ENCODE peak calls at places on chromosomes 6 and 20, in six cellular contexts. E is IMR-90, I is brain microvascular endothelial cell, R is OCI-LY7, O is fibroblast of lung, V is hepatocyte. K is an unnamed sample.

GRCh38 chr6:2973656-2974055 is 2.3 kb upstream of the SERPINB6 start:
- DNase-seq in E (no peak), V (no peak), O (no peak), I (no peak), R (no peak), K (no peak)

GRCh38 chr6:108800510-108800909 is 47.7 kb upstream of the ARMC2 start:
- DNase-seq in I (no peak), E (peak), O (peak), V (no peak), R (no peak), K (no peak)

GRCh38 chr6:113855500-113856010 is 1.6 kb upstream of the MARCKS start:
- DNase-seq in I (no peak), R (no peak), V (peak), O (peak), E (peak), K (no peak)

GRCh38 chr6:34748757-34749156 is 8.5 kb upstream of the SNRPC start:
- DNase-seq in V (no peak), R (no peak), E (no peak), O (no peak), I (no peak), K (no peak)

GRCh38 chr6:116764557-116764960 is 960 bp downstream of the FAM162B start:
- DNase-seq in E (peak), O (no peak), V (peak), R (no peak), I (peak), K (no peak)

GRCh38 chr6:83055366-83055964 is 10.2 kb downstream of the UBE3D start:
- DNase-seq in R (peak), O (peak), E (peak), V (peak), I (peak), K (no peak)

GRCh38 chr6:152273638-152274037 is 363.5 kb downstream of the SYNE1 start:
- DNase-seq in I (no peak), O (peak), V (peak), R (no peak), E (no peak), K (no peak)

GRCh38 chr6:105164418-105164817 is 15.4 kb downstream of the POPDC3 start:
- DNase-seq in I (peak), O (peak), E (peak), R (no peak), V (no peak), K (no peak)

GRCh38 chr6:69631552-69632346 is 165.1 kb downstream of the LMBRD1 start:
- DNase-seq in E (no peak), O (peak), I (no peak), V (no peak), R (no peak), K (no peak)

GRCh38 chr6:119965900-119966299 is 616.3 kb upstream of the MAN1A1 start:
- DNase-seq in O (no peak), R (no peak), E (no peak), I (no peak), V (no peak), K (no peak)

GRCh38 chr20:605237-605636 is 4.9 kb downstream of the TCF15 start:
- DNase-seq in R (no peak), O (no peak), V (no peak), E (no peak), I (no peak), K (no peak)

GRCh38 chr20:2330090-2330695 is 34.4 kb downstream of the TGM3 start:
- DNase-seq in I (no peak), E (no peak), O (no peak), V (peak), R (no peak), K (no peak)

GRCh38 chr6:137864812-137865508 is 2.1 kb upstream of the TNFAIP3 start:
- DNase-seq in O (no peak), R (no peak), V (no peak), I (no peak), E (no peak), K (no peak)

GRCh38 chr20:57207251-57207650 is 59.2 kb downstream of the BMP7 start:
- DNase-seq in I (no peak), R (no peak), V (no peak), O (no peak), E (no peak), K (no peak)

DNA sequence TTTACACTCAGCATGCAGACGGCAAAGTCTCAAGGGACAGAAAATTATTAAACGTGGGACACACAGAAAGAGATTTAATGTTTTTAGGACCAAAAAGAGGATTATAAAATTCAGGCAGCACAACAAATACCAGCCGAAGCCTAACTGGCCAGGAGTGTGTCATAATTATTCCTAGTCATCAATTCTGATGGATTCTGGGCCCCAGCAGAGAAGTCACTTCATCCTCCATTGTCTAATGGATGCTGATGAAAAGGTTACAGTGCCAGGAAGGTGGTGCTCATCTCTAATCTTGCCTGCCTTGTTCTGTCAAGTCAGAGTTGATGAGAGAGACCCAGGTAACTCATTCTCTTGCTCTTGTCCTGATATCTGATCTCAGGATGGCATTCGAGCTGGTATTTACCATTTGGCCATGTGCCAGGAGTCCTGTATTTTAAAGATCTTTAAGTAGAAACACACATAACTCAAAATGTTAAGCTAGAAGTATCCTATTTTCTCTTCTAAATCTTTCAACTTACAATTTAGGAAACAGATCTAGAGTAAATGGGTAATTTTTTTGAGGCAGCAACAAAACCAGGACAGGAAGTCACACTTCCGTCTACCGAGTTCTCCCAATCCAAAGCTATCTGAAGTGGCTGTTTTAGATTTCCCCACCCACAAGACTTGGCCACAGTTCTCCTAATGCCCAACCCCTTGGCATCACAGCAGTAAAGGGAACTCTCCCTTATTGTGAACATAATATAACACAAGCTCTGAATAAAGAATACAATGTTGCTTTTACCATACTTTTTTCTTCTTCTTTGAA is 50.0 kb downstream of the ADAT2 start:
- DNase-seq in I (no peak), V (no peak), R (peak), E (no peak), O (peak), K (no peak)
- H3K27ac ChIP-seq in I (no peak), V (peak), R (no peak), E (no peak), O (no peak), K (no peak)

DNA sequence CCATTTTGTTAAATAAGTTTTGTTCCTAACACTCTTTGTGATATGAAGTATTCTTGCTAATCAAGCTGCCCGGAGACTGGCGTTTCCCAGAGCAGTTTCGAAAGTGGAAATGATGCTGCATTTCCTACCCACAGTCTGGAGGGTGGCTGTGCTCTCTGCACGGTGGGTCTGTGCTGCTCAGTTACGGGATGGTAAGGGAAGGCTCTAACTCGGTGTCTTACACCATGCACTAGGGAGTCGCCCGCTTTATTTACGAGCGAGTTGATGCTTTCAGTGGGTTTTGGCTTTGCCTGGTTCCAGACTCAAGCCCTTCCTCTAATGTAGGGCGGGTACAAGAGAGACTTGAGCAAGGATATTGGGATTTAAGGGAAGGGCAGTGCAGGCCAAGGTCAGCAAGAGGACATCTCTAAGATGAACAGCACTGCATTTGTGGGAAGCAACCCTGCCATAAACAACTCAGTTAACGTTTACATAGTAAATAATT is 180.1 kb upstream of the AKAP12 start:
- DNase-seq in R (no peak), E (no peak), O (no peak), V (no peak), I (no peak), K (no peak)
- H3K27ac ChIP-seq in R (no peak), E (peak), O (peak), V (peak), I (peak), K (no peak)

DNA sequence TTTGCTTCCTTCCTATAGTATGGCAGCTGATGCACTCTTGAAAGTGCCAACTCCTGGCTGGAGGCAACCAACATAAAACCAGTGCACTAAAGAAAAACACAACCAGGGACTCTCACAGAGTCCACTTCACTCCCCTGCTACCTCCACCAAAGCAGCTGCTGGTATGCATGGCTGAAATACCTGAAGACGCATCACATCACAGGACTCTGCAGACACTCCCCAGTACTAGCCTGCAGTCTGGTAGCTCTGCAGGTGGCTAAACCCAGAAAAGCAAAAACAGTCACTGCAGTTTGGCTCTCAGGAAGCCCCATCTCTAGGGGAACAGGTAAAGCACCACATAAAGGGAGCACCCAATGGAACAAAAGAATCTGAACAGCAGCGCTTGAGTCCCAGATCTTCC is 473.0 kb upstream of the SPTLC3 start:
- DNase-seq in O (no peak), R (no peak), V (no peak), E (no peak), I (no peak), K (no peak)
- H3K27ac ChIP-seq in O (no peak), R (no peak), V (no peak), E (no peak), I (no peak), K (no peak)

GRCh38 chr6:157210954-157211353 is 112.4 kb downstream of the TMEM242 start:
- DNase-seq in V (no peak), E (no peak), O (no peak), R (no peak), I (no peak), K (no peak)

GRCh38 chr6:157205473-157206358 is 117.6 kb downstream of the TMEM242 start:
- DNase-seq in E (no peak), V (no peak), O (no peak), R (no peak), I (no peak), K (no peak)

GRCh38 chr6:157206359-157206815 is 116.9 kb downstream of the TMEM242 start:
- DNase-seq in V (no peak), O (no peak), R (no peak), I (no peak), E (no peak), K (no peak)

GRCh38 chr6:157209865-157210530 is 113.3 kb downstream of the TMEM242 start:
- DNase-seq in E (no peak), I (no peak), R (no peak), O (no peak), V (no peak), K (no peak)

DNA sequence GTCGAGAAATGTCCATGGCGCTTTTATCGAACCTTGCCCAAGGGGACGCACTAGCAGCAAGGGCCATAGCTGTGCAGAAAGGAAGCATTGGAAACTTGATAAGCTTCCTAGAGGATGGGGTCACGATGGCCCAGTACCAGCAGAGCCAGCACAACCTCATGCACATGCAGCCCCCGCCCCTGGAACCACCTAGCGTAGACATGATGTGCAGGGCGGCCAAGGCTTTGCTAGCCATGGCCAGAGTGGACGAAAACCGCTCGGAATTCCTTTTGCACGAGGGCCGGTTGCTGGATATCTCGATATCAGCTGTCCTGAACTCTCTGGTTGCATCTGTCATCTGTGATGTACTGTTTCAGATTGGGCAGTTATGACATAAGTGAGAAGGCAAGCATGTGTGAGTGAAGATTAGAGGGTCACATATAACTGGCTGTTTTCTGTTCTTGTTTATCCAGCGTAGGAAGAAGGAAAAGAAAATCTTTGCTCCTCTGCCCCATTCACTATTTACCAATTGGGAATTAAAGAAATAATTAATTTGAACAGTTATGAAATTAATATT is 115.7 kb downstream of the TMEM242 start:
- DNase-seq in E (no peak), V (no peak), O (no peak), I (no peak), R (no peak), K (no peak)
- H3K27ac ChIP-seq in E (no peak), V (no peak), O (no peak), I (no peak), R (no peak), K (no peak)

GRCh38 chr6:66149132-66149531 is 442.1 kb upstream of the EYS start:
- DNase-seq in O (no peak), I (no peak), V (no peak), R (no peak), E (no peak), K (no peak)
- H3K27ac ChIP-seq in O (no peak), I (no peak), V (no peak), R (no peak), E (no peak), K (no peak)

K was measured in SK-N-MC.